ENCODE peak calls at places on chromosome 10, in four cellular contexts. One of them, this sample, is unnamed.

GRCh38 chr10:80168679-80169380 is 36.3 kb downstream of the PLAC9 start:
- DNase-seq in SJSA1: no peak
- DNase-seq in ELR: no peak
- DNase-seq in EH: no peak
- DNase-seq in this sample: no peak

GRCh38 chr10:131949041-131949862 is 32.5 kb downstream of the BNIP3 start:
- DNase-seq in SJSA1: no peak
- DNase-seq in ELR: no peak
- DNase-seq in EH: no peak
- DNase-seq in this sample: no peak

GRCh38 chr10:27448926-27449325 is 55.2 kb upstream of the RAB18 start:
- DNase-seq in SJSA1: no peak
- DNase-seq in ELR: peak; percentile 90
- DNase-seq in EH: peak; percentile 67
- DNase-seq in this sample: no peak

GRCh38 chr10:98444314-98445006 is 2.3 kb downstream of the HPS1 start:
- DNase-seq in SJSA1: no peak
- DNase-seq in ELR: no peak
- DNase-seq in EH: no peak
- DNase-seq in this sample: no peak

GRCh38 chr10:36038316-36038715 is 396.2 kb upstream of the FZD8 start:
- DNase-seq in SJSA1: no peak
- DNase-seq in ELR: no peak
- DNase-seq in EH: peak; percentile 35
- DNase-seq in this sample: no peak

GRCh38 chr10:19788075-19788686 is 28.1 kb upstream of the PLXDC2 start:
- DNase-seq in SJSA1: peak; percentile 44
- DNase-seq in ELR: peak; percentile 43
- DNase-seq in EH: peak; percentile 42
- DNase-seq in this sample: peak; percentile 58

GRCh38 chr10:44313706-44314307 is 71.1 kb downstream of the CXCL12 start:
- DNase-seq in SJSA1: no peak
- DNase-seq in ELR: no peak
- DNase-seq in EH: no peak
- DNase-seq in this sample: no peak

GRCh38 chr10:101354584-101355070 is 662 bp downstream of the BTRC start:
- DNase-seq in SJSA1: no peak
- DNase-seq in ELR: no peak
- DNase-seq in EH: no peak
- DNase-seq in this sample: peak; percentile 9

GRCh38 chr10:125081931-125082330 is 78.4 kb downstream of the CTBP2 start:
- DNase-seq in SJSA1: no peak
- DNase-seq in ELR: no peak
- DNase-seq in EH: no peak
- DNase-seq in this sample: no peak

GRCh38 chr10:132926070-132926469 is 16.3 kb downstream of the CFAP46 start:
- DNase-seq in SJSA1: no peak
- DNase-seq in ELR: no peak
- DNase-seq in EH: no peak
- DNase-seq in this sample: no peak

GRCh38 chr10:31030216-31030615 is 1.4 kb downstream of the ZNF438 start:
- DNase-seq in SJSA1: no peak
- DNase-seq in ELR: no peak
- DNase-seq in EH: peak; percentile 7
- DNase-seq in this sample: no peak

GRCh38 chr10:132514841-132515521 is 22.6 kb upstream of the INPP5A start:
- DNase-seq in SJSA1: no peak
- DNase-seq in ELR: no peak
- DNase-seq in EH: no peak
- DNase-seq in this sample: no peak

GRCh38 chr10:33899578-33900531 is 565.4 kb upstream of the NRP1 start:
- DNase-seq in SJSA1: peak; percentile 12
- DNase-seq in ELR: no peak
- DNase-seq in EH: no peak
- DNase-seq in this sample: peak; percentile 49

GRCh38 chr10:86439544-86439943 is 72.9 kb upstream of the GRID1 start:
- DNase-seq in SJSA1: no peak
- DNase-seq in ELR: peak; percentile 57
- DNase-seq in EH: peak; percentile 71
- DNase-seq in this sample: peak; percentile 82

GRCh38 chr10:100847440-100847839 is 65.3 kb upstream of the SLF2 start:
- DNase-seq in SJSA1: no peak
- DNase-seq in ELR: peak; percentile 55
- DNase-seq in EH: peak; percentile 22
- DNase-seq in this sample: no peak

GRCh38 chr10:58178811-58179210 is 88.9 kb downstream of the IPMK start:
- DNase-seq in SJSA1: peak; percentile 36
- DNase-seq in ELR: peak; percentile 18
- DNase-seq in EH: peak; percentile 29
- DNase-seq in this sample: no peak

GRCh38 chr10:86343761-86344160 is 22.8 kb downstream of the GRID1 start:
- DNase-seq in SJSA1: no peak
- DNase-seq in ELR: no peak
- DNase-seq in EH: no peak
- DNase-seq in this sample: no peak

GRCh38 chr10:59536151-59536550 is 173.5 kb downstream of the SLC16A9 start:
- DNase-seq in SJSA1: no peak
- DNase-seq in ELR: peak; percentile 19
- DNase-seq in EH: peak; percentile 39
- DNase-seq in this sample: peak; percentile 80

GRCh38 chr10:63337455-63338251 is 128.1 kb downstream of the JMJD1C start:
- DNase-seq in SJSA1: no peak
- DNase-seq in ELR: no peak
- DNase-seq in EH: peak; percentile 1
- DNase-seq in this sample: no peak

GRCh38 chr10:90112681-90113080 is 411.3 kb downstream of the KIF20B start:
- DNase-seq in SJSA1: no peak
- DNase-seq in ELR: no peak
- DNase-seq in EH: no peak
- DNase-seq in this sample: no peak

GRCh38 chr10:115222039-115222438 is 128.9 kb downstream of the ATRNL1 start:
- DNase-seq in SJSA1: no peak
- DNase-seq in ELR: no peak
- DNase-seq in EH: no peak
- DNase-seq in this sample: no peak

GRCh38 chr10:6171891-6172354 is 30.8 kb upstream of the PFKFB3 start:
- DNase-seq in SJSA1: peak; percentile 67
- DNase-seq in ELR: peak; percentile 97
- DNase-seq in EH: peak; percentile 81
- DNase-seq in this sample: peak; percentile 46

GRCh38 chr10:72162978-72163377 is 52.8 kb upstream of the ANAPC16 start:
- DNase-seq in SJSA1: no peak
- DNase-seq in ELR: peak; percentile 61
- DNase-seq in EH: peak; percentile 90
- DNase-seq in this sample: peak; percentile 23

GRCh38 chr10:115953203-115953602 is 319.8 kb downstream of the GFRA1 start:
- DNase-seq in SJSA1: peak; percentile 61
- DNase-seq in ELR: peak; percentile 77
- DNase-seq in EH: no peak
- DNase-seq in this sample: no peak

GRCh38 chr10:90871279-90871760 is 454 bp upstream of the RPP30 start:
- DNase-seq in SJSA1: peak; percentile 76
- DNase-seq in ELR: peak; percentile 87
- DNase-seq in EH: peak; percentile 70
- DNase-seq in this sample: peak; percentile 73

GRCh38 chr10:11918384-11918783 is 95.2 kb downstream of the PROSER2 start:
- DNase-seq in SJSA1: no peak
- DNase-seq in ELR: no peak
- DNase-seq in EH: no peak
- DNase-seq in this sample: no peak

GRCh38 chr10:112141297-112141696 is 42.3 kb downstream of the GPAM start:
- DNase-seq in SJSA1: no peak
- DNase-seq in ELR: no peak
- DNase-seq in EH: no peak
- DNase-seq in this sample: no peak

GRCh38 chr10:16732376-16732775 is 84.8 kb downstream of the RSU1 start:
- DNase-seq in SJSA1: no peak
- DNase-seq in ELR: peak; percentile 51
- DNase-seq in EH: no peak
- DNase-seq in this sample: no peak

GRCh38 chr10:78960316-78960800 is 108.4 kb upstream of the ZMIZ1 start:
- DNase-seq in SJSA1: peak; percentile 81
- DNase-seq in ELR: peak; percentile 85
- DNase-seq in EH: peak; percentile 92
- DNase-seq in this sample: peak; percentile 60

GRCh38 chr10:91190876-91191580 is 29.4 kb upstream of the PCGF5 start:
- DNase-seq in SJSA1: peak; percentile 43
- DNase-seq in ELR: peak; percentile 64
- DNase-seq in EH: peak; percentile 70
- DNase-seq in this sample: no peak

GRCh38 chr10:52642208-52642607 is 130.4 kb downstream of the MBL2 start:
- DNase-seq in SJSA1: no peak
- DNase-seq in ELR: no peak
- DNase-seq in EH: no peak
- DNase-seq in this sample: no peak

GRCh38 chr10:18683427-18683826 is 24.2 kb downstream of the ARL5B start:
- DNase-seq in SJSA1: peak; percentile 10
- DNase-seq in ELR: peak; percentile 77
- DNase-seq in EH: peak; percentile 79
- DNase-seq in this sample: peak; percentile 42

GRCh38 chr10:46035923-46036849 is 5.8 kb upstream of the NCOA4 start:
- DNase-seq in SJSA1: no peak
- DNase-seq in ELR: peak; percentile 15
- DNase-seq in EH: no peak
- DNase-seq in this sample: no peak

GRCh38 chr10:97081621-97082235 is 104.0 kb downstream of the SLIT1 start:
- DNase-seq in SJSA1: peak; percentile 45
- DNase-seq in ELR: peak; percentile 73
- DNase-seq in EH: peak; percentile 62
- DNase-seq in this sample: peak; percentile 13

GRCh38 chr10:116947838-116948529 is 57.0 kb downstream of the SHTN1 start:
- DNase-seq in SJSA1: peak; percentile 84
- DNase-seq in ELR: peak; percentile 82
- DNase-seq in EH: peak; percentile 71
- DNase-seq in this sample: peak; percentile 12

GRCh38 chr10:92011560-92012214 is 88.1 kb downstream of the BTAF1 start:
- DNase-seq in SJSA1: peak; percentile 36
- DNase-seq in ELR: peak; percentile 91
- DNase-seq in EH: peak; percentile 65
- DNase-seq in this sample: peak; percentile 0

GRCh38 chr10:129767751-129768150 is 196.3 kb downstream of the EBF3 start:
- DNase-seq in SJSA1: no peak
- DNase-seq in ELR: no peak
- DNase-seq in EH: no peak
- DNase-seq in this sample: no peak

GRCh38 chr10:5876181-5876768 is 13.4 kb downstream of the ANKRD16 start:
- DNase-seq in SJSA1: peak; percentile 22
- DNase-seq in ELR: no peak
- DNase-seq in EH: peak; percentile 94
- DNase-seq in this sample: peak; percentile 65

GRCh38 chr10:120979435-120980315 is 128.5 kb downstream of the WDR11 start:
- DNase-seq in SJSA1: no peak
- DNase-seq in ELR: no peak
- DNase-seq in EH: no peak
- DNase-seq in this sample: no peak

This sample was measured in fibroblast of the conjunctiva.